ENCODE peak calls at places on chromosomes 6 and 20, in six cellular contexts. X, M, J, G, C and H are unnamed samples.

GRCh38 chr20:63896136-63896890 is 1.4 kb downstream of the DNAJC5 start:
- DNase-seq in J (peak; percentile 25), C (peak; percentile 48), M (peak; percentile 46), X (peak; percentile 20), G (no peak), H (no peak)

GRCh38 chr6:163367388-163368183 is 46.9 kb upstream of the QKI start:
- DNase-seq in C (no peak), X (no peak), G (no peak), M (no peak), J (no peak), H (no peak)

GRCh38 chr6:147881432-147881831 is 372.9 kb downstream of the SAMD5 start:
- DNase-seq in M (no peak), J (no peak), C (no peak), X (no peak), G (no peak), H (no peak)

GRCh38 chr6:111230351-111231077 is 143.2 kb downstream of the SLC16A10 start:
- DNase-seq in C (no peak), M (peak; percentile 88), J (no peak), X (peak; percentile 82), G (peak; percentile 46), H (peak; percentile 62)

GRCh38 chr6:6749791-6750434 is 161.4 kb downstream of the LY86 start:
- DNase-seq in G (no peak), C (peak; percentile 42), M (peak; percentile 97), J (peak; percentile 90), X (peak; percentile 77), H (peak; percentile 42)

GRCh38 chr6:80438728-80439127 is 332.3 kb downstream of the BCKDHB start:
- DNase-seq in X (peak; percentile 96), G (peak; percentile 71), J (peak; percentile 87), M (peak; percentile 90), C (no peak), H (peak; percentile 69)

GRCh38 chr6:104574135-104574750 is 285.5 kb downstream of the HACE1 start:
- DNase-seq in M (no peak), X (no peak), C (no peak), J (no peak), G (no peak), H (no peak)

GRCh38 chr6:106536863-106537262 is 92.4 kb downstream of the RTN4IP1 start:
- DNase-seq in M (peak; percentile 41), J (no peak), X (no peak), G (no peak), C (no peak), H (no peak)

GRCh38 chr6:41939091-41939847 is 2.3 kb downstream of the CCND3 start:
- DNase-seq in M (peak; percentile 43), X (peak; percentile 45), J (peak; percentile 24), C (peak; percentile 33), G (no peak), H (no peak)

GRCh38 chr6:63598251-63599036 is 26.2 kb downstream of the LOC128125822 start:
- DNase-seq in J (peak; percentile 65), M (peak; percentile 49), X (peak; percentile 69), G (no peak), C (peak; percentile 49), H (no peak)

GRCh38 chr6:46103437-46103836 is 26.4 kb upstream of the ENPP4 start:
- DNase-seq in C (no peak), X (no peak), G (no peak), J (peak; percentile 16), M (no peak), H (no peak)
- TF ChIP-seq CTCF in C (peak; percentile 21), X (no peak), G (no peak), J (peak; percentile 14), M (no peak), H (peak; percentile 17)

DNA sequence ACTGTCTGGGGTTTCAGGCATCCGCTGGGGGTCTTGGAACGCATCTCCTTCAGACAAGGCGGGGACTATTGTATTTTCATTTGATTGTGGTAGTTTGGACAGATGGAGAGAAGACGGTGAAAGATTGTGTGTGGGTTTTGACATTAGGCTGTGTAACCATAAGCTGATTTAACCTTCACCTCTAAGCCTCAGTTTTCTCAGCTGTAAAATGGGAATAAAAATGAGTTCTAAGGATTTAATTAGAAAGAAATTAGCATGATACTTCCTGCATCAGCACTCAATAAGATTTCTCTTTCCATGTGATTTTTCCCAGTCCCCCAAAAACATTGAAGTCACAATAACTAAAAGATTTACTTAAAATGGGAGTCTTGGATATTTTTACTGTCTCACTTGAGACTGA is 78.1 kb downstream of the CBFA2T2 start:
- DNase-seq in J (no peak), M (no peak), X (no peak), G (no peak), C (no peak), H (no peak)
- H3K4me3 ChIP-seq in J (no peak overlapping the region), M (no peak overlapping the region), X (no peak overlapping the region), G (no peak overlapping the region), C (no peak overlapping the region), H (no peak overlapping the region)

GRCh38 chr6:87968435-87969278 is 79.0 kb upstream of the SPACA1 start:
- DNase-seq in G (no peak), X (peak; percentile 11), J (peak; percentile 11), C (no peak), M (no peak), H (no peak)
- TF ChIP-seq CTCF in G (no peak), X (no peak), J (no peak), C (no peak), M (no peak), H (peak; percentile 14)

GRCh38 chr20:19375301-19375885 is 163.0 kb downstream of the SLC24A3 start:
- DNase-seq in C (no peak), J (no peak), X (no peak), M (no peak), G (no peak), H (no peak)
- H3K4me3 ChIP-seq in C (no peak overlapping the region), J (no peak overlapping the region), X (no peak overlapping the region), M (no peak overlapping the region), G (no peak overlapping the region), H (no peak overlapping the region)

GRCh38 chr6:158500016-158500735 is 59.7 kb upstream of the TMEM181 start:
- DNase-seq in X (peak; percentile 63), J (peak; percentile 33), M (peak; percentile 59), G (no peak), C (no peak), H (no peak)

GRCh38 chr6:158499601-158500000 is 60.3 kb upstream of the TMEM181 start:
- DNase-seq in M (no peak), X (no peak), J (no peak), C (no peak), G (no peak), H (no peak)

GRCh38 chr6:158498362-158498761 is 61.5 kb upstream of the TMEM181 start:
- DNase-seq in G (no peak), X (no peak), C (no peak), M (no peak), J (no peak), H (no peak)

GRCh38 chr6:158497620-158498019 is 62.3 kb upstream of the TMEM181 start:
- DNase-seq in C (no peak), X (no peak), M (no peak), J (no peak), G (no peak), H (no peak)

GRCh38 chr6:158496700-158497099 is 63.2 kb upstream of the TMEM181 start:
- DNase-seq in G (no peak), J (no peak), M (no peak), C (no peak), X (no peak), H (no peak)
- TF ChIP-seq CTCF in G (no peak), J (peak; percentile 35), M (no peak), C (no peak), X (no peak), H (no peak)

GRCh38 chr6:31510007-31510406 is 12.1 kb downstream of the MICB start:
- DNase-seq in C (no peak), J (peak; percentile 51), M (no peak), X (no peak), G (no peak), H (no peak)
- H3K4me3 ChIP-seq in C (no peak overlapping the region), J (no peak overlapping the region), M (no peak overlapping the region), X (no peak overlapping the region), G (no peak overlapping the region), H (no peak overlapping the region)

DNA sequence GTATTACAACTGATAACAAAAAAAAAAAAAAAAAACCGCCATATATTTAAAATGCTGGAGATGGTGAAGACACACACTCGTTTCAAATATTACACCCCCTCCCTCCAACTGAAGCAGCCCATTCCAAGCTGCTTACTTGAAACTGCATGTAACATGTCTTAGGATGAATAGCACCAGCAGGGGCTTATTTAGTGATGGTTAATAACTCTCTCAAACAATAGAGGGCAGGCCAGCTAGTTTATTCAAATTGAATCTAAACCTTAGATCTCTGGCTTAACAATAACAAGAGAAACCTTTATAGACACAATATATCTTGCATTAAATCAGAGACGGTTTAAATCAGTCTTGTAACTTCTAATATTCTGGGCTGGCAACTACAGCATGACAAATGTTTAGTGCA is 9.3 kb upstream of the JPH2 start:
- DNase-seq in J (peak; percentile 49), C (no peak), G (no peak), X (peak; percentile 13), M (no peak), H (no peak)
- TF ChIP-seq CTCF in J (peak; percentile 56), C (no peak), G (no peak), X (peak; percentile 14), M (no peak), H (no peak)

GRCh38 chr6:70395301-70395672 is 18.0 kb upstream of the FAM135A start:
- DNase-seq in X (no peak), J (no peak), M (no peak), G (no peak), C (no peak), H (no peak)

GRCh38 chr6:70396796-70397729 is 16.2 kb upstream of the FAM135A start:
- DNase-seq in G (no peak), C (no peak), X (peak; percentile 74), J (peak; percentile 27), M (no peak), H (no peak)

GRCh38 chr6:70394518-70395300 is 18.6 kb upstream of the FAM135A start:
- DNase-seq in X (no peak), M (no peak), J (no peak), C (no peak), G (no peak), H (no peak)

GRCh38 chr6:70396163-70396562 is 17.1 kb upstream of the FAM135A start:
- DNase-seq in C (no peak), J (no peak), M (no peak), X (no peak), G (no peak), H (no peak)

GRCh38 chr6:70398783-70399730 is 14.3 kb upstream of the FAM135A start:
- DNase-seq in X (peak; percentile 88), J (peak; percentile 89), M (peak; percentile 23), C (no peak), G (no peak), H (peak; percentile 41)
- H3K4me3 ChIP-seq in X (peak overlapping the region; percentile 28), J (peak overlapping the region; percentile 51), M (no peak overlapping the region), C (no peak overlapping the region), G (no peak overlapping the region), H (no peak overlapping the region)